ENCODE peak calls at places on chromosomes 2 and 18, in six cellular contexts. One of them, this sample, is unnamed.
A peak's percentile ranks its signal among the peaks of the same experiment; 100 is the strongest.

GRCh38 chr2:179486969-179487752 is 222.5 kb upstream of the SESTD1 start:
- DNase-seq in GM12878: no peak
- DNase-seq in left cardiac atrium: no peak
- DNase-seq in nephron progenitor cell: no peak
- DNase-seq in bronchial epithelial cell: peak; percentile 14
- DNase-seq in GM13976: no peak
- DNase-seq in this sample: no peak

GRCh38 chr2:118843492-118844132 is 3.8 kb downstream of the EN1 start:
- DNase-seq in GM12878: no peak
- DNase-seq in left cardiac atrium: no peak
- DNase-seq in nephron progenitor cell: no peak
- DNase-seq in bronchial epithelial cell: no peak
- DNase-seq in GM13976: peak; percentile 21
- DNase-seq in this sample: no peak

GRCh38 chr2:59561281-59561680 is 992.2 kb downstream of the BCL11A start:
- DNase-seq in GM12878: no peak
- DNase-seq in left cardiac atrium: no peak
- DNase-seq in nephron progenitor cell: no peak
- DNase-seq in bronchial epithelial cell: no peak
- DNase-seq in GM13976: no peak
- DNase-seq in this sample: no peak

GRCh38 chr2:112321375-112322320 is 46.3 kb downstream of the ZC3H6 start:
- DNase-seq in GM12878: no peak
- DNase-seq in left cardiac atrium: no peak
- DNase-seq in nephron progenitor cell: no peak
- DNase-seq in bronchial epithelial cell: no peak
- DNase-seq in GM13976: no peak
- DNase-seq in this sample: no peak

GRCh38 chr2:106038598-106039375 is 155.3 kb downstream of the UXS1 start:
- DNase-seq in GM12878: no peak
- DNase-seq in left cardiac atrium: no peak
- DNase-seq in nephron progenitor cell: no peak
- DNase-seq in bronchial epithelial cell: peak; percentile 19
- DNase-seq in GM13976: no peak
- DNase-seq in this sample: no peak

GRCh38 chr2:238138331-238139102 is at the start of gene KLHL30:
- DNase-seq in GM12878: no peak
- DNase-seq in left cardiac atrium: peak; percentile 67
- DNase-seq in nephron progenitor cell: no peak
- DNase-seq in bronchial epithelial cell: no peak
- DNase-seq in GM13976: no peak
- DNase-seq in this sample: no peak

GRCh38 chr18:8895987-8896619 is 190.7 kb downstream of the MTCL1 start:
- DNase-seq in GM12878: no peak
- DNase-seq in left cardiac atrium: no peak
- DNase-seq in nephron progenitor cell: no peak
- DNase-seq in bronchial epithelial cell: peak; percentile 15
- DNase-seq in GM13976: no peak
- DNase-seq in this sample: no peak

GRCh38 chr18:35513181-35513932 is 15.6 kb upstream of the INO80C start:
- DNase-seq in GM12878: no peak
- DNase-seq in left cardiac atrium: peak; percentile 61
- DNase-seq in nephron progenitor cell: peak; percentile 32
- DNase-seq in bronchial epithelial cell: peak; percentile 92
- DNase-seq in GM13976: no peak
- DNase-seq in this sample: no peak

GRCh38 chr2:195445639-195446038 is 211.4 kb upstream of the SLC39A10 start:
- DNase-seq in GM12878: no peak
- DNase-seq in left cardiac atrium: no peak
- DNase-seq in nephron progenitor cell: no peak
- DNase-seq in bronchial epithelial cell: no peak
- DNase-seq in GM13976: no peak
- DNase-seq in this sample: no peak

GRCh38 chr2:211161236-211161635 is 604.8 kb downstream of the CPS1 start:
- DNase-seq in GM12878: no peak
- DNase-seq in left cardiac atrium: no peak
- DNase-seq in nephron progenitor cell: no peak
- DNase-seq in bronchial epithelial cell: no peak
- DNase-seq in GM13976: no peak
- DNase-seq in this sample: no peak

GRCh38 chr2:137964066-137964858 is at the start of gene HNMT:
- DNase-seq in GM12878: no peak
- DNase-seq in left cardiac atrium: peak; percentile 39
- DNase-seq in nephron progenitor cell: peak; percentile 36
- DNase-seq in bronchial epithelial cell: peak; percentile 61
- DNase-seq in GM13976: no peak
- DNase-seq in this sample: no peak

GRCh38 chr2:178819992-178820391 is 12.8 kb upstream of the TTN start:
- DNase-seq in GM12878: peak; percentile 17
- DNase-seq in left cardiac atrium: no peak
- DNase-seq in nephron progenitor cell: no peak
- DNase-seq in bronchial epithelial cell: no peak
- DNase-seq in GM13976: no peak
- DNase-seq in this sample: peak; percentile 29

GRCh38 chr2:161975813-161976160 is 98.2 kb downstream of the DPP4 start:
- DNase-seq in GM12878: no peak
- DNase-seq in left cardiac atrium: no peak
- DNase-seq in nephron progenitor cell: no peak
- DNase-seq in bronchial epithelial cell: no peak
- DNase-seq in GM13976: no peak
- DNase-seq in this sample: no peak

GRCh38 chr2:33498291-33498956 is 22.0 kb downstream of the RASGRP3 start:
- DNase-seq in GM12878: no peak
- DNase-seq in left cardiac atrium: no peak
- DNase-seq in nephron progenitor cell: no peak
- DNase-seq in bronchial epithelial cell: no peak
- DNase-seq in GM13976: no peak
- DNase-seq in this sample: no peak

GRCh38 chr18:76578571-76579300 is 83.7 kb upstream of the ZNF516 start:
- DNase-seq in GM12878: no peak
- DNase-seq in left cardiac atrium: no peak
- DNase-seq in nephron progenitor cell: peak; percentile 22
- DNase-seq in bronchial epithelial cell: no peak
- DNase-seq in GM13976: no peak
- DNase-seq in this sample: no peak

GRCh38 chr18:45752681-45753080 is 28.7 kb downstream of the SLC14A1 start:
- DNase-seq in GM12878: no peak
- DNase-seq in left cardiac atrium: no peak
- DNase-seq in nephron progenitor cell: no peak
- DNase-seq in bronchial epithelial cell: no peak
- DNase-seq in GM13976: no peak
- DNase-seq in this sample: no peak

GRCh38 chr2:38685116-38685735 is 19.3 kb downstream of the GALM start:
- DNase-seq in GM12878: no peak
- DNase-seq in left cardiac atrium: no peak
- DNase-seq in nephron progenitor cell: no peak
- DNase-seq in bronchial epithelial cell: peak; percentile 59
- DNase-seq in GM13976: no peak
- DNase-seq in this sample: no peak

GRCh38 chr18:47265197-47265596 is 13.7 kb upstream of the SKOR2 start:
- DNase-seq in GM12878: no peak
- DNase-seq in left cardiac atrium: no peak
- DNase-seq in nephron progenitor cell: no peak
- DNase-seq in bronchial epithelial cell: peak; percentile 42
- DNase-seq in GM13976: no peak
- DNase-seq in this sample: no peak

GRCh38 chr2:133892352-133892913 is 324.2 kb upstream of the NCKAP5 start:
- DNase-seq in GM12878: no peak
- DNase-seq in left cardiac atrium: no peak
- DNase-seq in nephron progenitor cell: no peak
- DNase-seq in bronchial epithelial cell: no peak
- DNase-seq in GM13976: no peak
- DNase-seq in this sample: no peak

GRCh38 chr2:217064234-217065103 is 204.6 kb upstream of the TNP1 start:
- DNase-seq in GM12878: no peak
- DNase-seq in left cardiac atrium: peak; percentile 40
- DNase-seq in nephron progenitor cell: no peak
- DNase-seq in bronchial epithelial cell: no peak
- DNase-seq in GM13976: no peak
- DNase-seq in this sample: no peak

GRCh38 chr18:54480616-54481015 is 110.4 kb upstream of the DYNAP start:
- DNase-seq in GM12878: no peak
- DNase-seq in left cardiac atrium: no peak
- DNase-seq in nephron progenitor cell: no peak
- DNase-seq in bronchial epithelial cell: no peak
- DNase-seq in GM13976: no peak
- DNase-seq in this sample: no peak

GRCh38 chr2:227717687-227718567 is at the start of gene SLC19A3:
- DNase-seq in GM12878: no peak
- DNase-seq in left cardiac atrium: peak; percentile 92
- DNase-seq in nephron progenitor cell: peak; percentile 88
- DNase-seq in bronchial epithelial cell: peak; percentile 69
- DNase-seq in GM13976: no peak
- DNase-seq in this sample: peak; percentile 9

GRCh38 chr2:218027426-218028188 is 24.8 kb upstream of the TNS1 start:
- DNase-seq in GM12878: no peak
- DNase-seq in left cardiac atrium: no peak
- DNase-seq in nephron progenitor cell: no peak
- DNase-seq in bronchial epithelial cell: no peak
- DNase-seq in GM13976: no peak
- DNase-seq in this sample: no peak

GRCh38 chr2:88765154-88765948 is 73.9 kb downstream of the RPIA start:
- DNase-seq in GM12878: no peak
- DNase-seq in left cardiac atrium: peak; percentile 28
- DNase-seq in nephron progenitor cell: peak; percentile 54
- DNase-seq in bronchial epithelial cell: peak; percentile 49
- DNase-seq in GM13976: peak; percentile 61
- DNase-seq in this sample: peak; percentile 68

GRCh38 chr2:238925816-238926215 is 77.9 kb downstream of the TWIST2 start:
- DNase-seq in GM12878: no peak
- DNase-seq in left cardiac atrium: peak; percentile 4
- DNase-seq in nephron progenitor cell: no peak
- DNase-seq in bronchial epithelial cell: no peak
- DNase-seq in GM13976: no peak
- DNase-seq in this sample: no peak

GRCh38 chr2:181183878-181184553 is 203.6 kb downstream of the UBE2E3 start:
- DNase-seq in GM12878: no peak
- DNase-seq in left cardiac atrium: no peak
- DNase-seq in nephron progenitor cell: no peak
- DNase-seq in bronchial epithelial cell: no peak
- DNase-seq in GM13976: peak; percentile 28
- DNase-seq in this sample: peak; percentile 50

GRCh38 chr2:183614797-183615429 is 490.7 kb downstream of the NUP35 start:
- DNase-seq in GM12878: no peak
- DNase-seq in left cardiac atrium: peak; percentile 33
- DNase-seq in nephron progenitor cell: no peak
- DNase-seq in bronchial epithelial cell: no peak
- DNase-seq in GM13976: no peak
- DNase-seq in this sample: no peak

GRCh38 chr2:133040175-133040574 is 370.2 kb upstream of the LYPD1 start:
- DNase-seq in GM12878: no peak
- DNase-seq in left cardiac atrium: no peak
- DNase-seq in nephron progenitor cell: no peak
- DNase-seq in bronchial epithelial cell: peak; percentile 3
- DNase-seq in GM13976: no peak
- DNase-seq in this sample: no peak

GRCh38 chr2:36650031-36650430 is 46.5 kb upstream of the VIT start:
- DNase-seq in GM12878: no peak
- DNase-seq in left cardiac atrium: no peak
- DNase-seq in nephron progenitor cell: peak; percentile 10
- DNase-seq in bronchial epithelial cell: peak; percentile 90
- DNase-seq in GM13976: no peak
- DNase-seq in this sample: no peak

GRCh38 chr2:181573140-181573736 is 83.7 kb downstream of the CERKL start:
- DNase-seq in GM12878: no peak
- DNase-seq in left cardiac atrium: no peak
- DNase-seq in nephron progenitor cell: no peak
- DNase-seq in bronchial epithelial cell: peak; percentile 45
- DNase-seq in GM13976: no peak
- DNase-seq in this sample: no peak

GRCh38 chr2:50607746-50608145 is 424.2 kb downstream of the NRXN1 start:
- DNase-seq in GM12878: no peak
- DNase-seq in left cardiac atrium: no peak
- DNase-seq in nephron progenitor cell: no peak
- DNase-seq in bronchial epithelial cell: no peak
- DNase-seq in GM13976: no peak
- DNase-seq in this sample: no peak

GRCh38 chr18:62790836-62791772 is 75.8 kb downstream of the PHLPP1 start:
- DNase-seq in GM12878: no peak
- DNase-seq in left cardiac atrium: no peak
- DNase-seq in nephron progenitor cell: no peak
- DNase-seq in bronchial epithelial cell: no peak
- DNase-seq in GM13976: no peak
- DNase-seq in this sample: no peak

GRCh38 chr2:32915694-32916093 is 31.1 kb upstream of the LTBP1 start:
- DNase-seq in GM12878: no peak
- DNase-seq in left cardiac atrium: no peak
- DNase-seq in nephron progenitor cell: no peak
- DNase-seq in bronchial epithelial cell: no peak
- DNase-seq in GM13976: no peak
- DNase-seq in this sample: no peak

GRCh38 chr2:45895477-45895876 is 244.0 kb downstream of the PRKCE start:
- DNase-seq in GM12878: no peak
- DNase-seq in left cardiac atrium: no peak
- DNase-seq in nephron progenitor cell: no peak
- DNase-seq in bronchial epithelial cell: no peak
- DNase-seq in GM13976: no peak
- DNase-seq in this sample: no peak

GRCh38 chr2:39743170-39743851 is 35.7 kb downstream of the THUMPD2 start:
- DNase-seq in GM12878: no peak
- DNase-seq in left cardiac atrium: no peak
- DNase-seq in nephron progenitor cell: no peak
- DNase-seq in bronchial epithelial cell: peak; percentile 59
- DNase-seq in GM13976: no peak
- DNase-seq in this sample: no peak

GRCh38 chr2:27903649-27904544 is 13.4 kb downstream of the BABAM2 start:
- DNase-seq in GM12878: no peak
- DNase-seq in left cardiac atrium: no peak
- DNase-seq in nephron progenitor cell: no peak
- DNase-seq in bronchial epithelial cell: peak; percentile 80
- DNase-seq in GM13976: no peak
- DNase-seq in this sample: no peak

GRCh38 chr18:32238635-32239268 is 48.9 kb downstream of the MEP1B start:
- DNase-seq in GM12878: no peak
- DNase-seq in left cardiac atrium: no peak
- DNase-seq in nephron progenitor cell: no peak
- DNase-seq in bronchial epithelial cell: no peak
- DNase-seq in GM13976: no peak
- DNase-seq in this sample: no peak

GRCh38 chr2:112885503-112885897 is 25.5 kb upstream of the IL37 start:
- DNase-seq in GM12878: no peak
- DNase-seq in left cardiac atrium: no peak
- DNase-seq in nephron progenitor cell: no peak
- DNase-seq in bronchial epithelial cell: no peak
- DNase-seq in GM13976: no peak
- DNase-seq in this sample: no peak

GRCh38 chr2:132384491-132385186 is 32.0 kb upstream of the GPR39 start:
- DNase-seq in GM12878: no peak
- DNase-seq in left cardiac atrium: no peak
- DNase-seq in nephron progenitor cell: no peak
- DNase-seq in bronchial epithelial cell: no peak
- DNase-seq in GM13976: no peak
- DNase-seq in this sample: no peak